ENCODE peak calls at places on chromosomes 5 and 9, in five cellular contexts. A is A549, T is HFFc6, Y is fibroblast of lung, R is T-helper 9 cell. L is an unnamed sample.
A peak's percentile ranks its signal among the peaks of the same experiment; 100 is the strongest.

GRCh38 chr5:159886312-159886711 is 30.0 kb upstream of the ADRA1B start:
- DNase-seq in T (no peak), Y (no peak), A (no peak), R (no peak), L (no peak)

GRCh38 chr9:71734953-71735352 is 33.4 kb downstream of the CEMIP2 start:
- DNase-seq in Y (peak; percentile 21), T (no peak), A (no peak), R (no peak), L (peak; percentile 45)

GRCh38 chr9:109181284-109181683 is 14.2 kb upstream of the FRRS1L start:
- DNase-seq in A (no peak), T (no peak), Y (no peak), R (no peak), L (no peak)

GRCh38 chr9:107637421-107638420 is 148.2 kb upstream of the KLF4 start:
- DNase-seq in A (peak; percentile 78), T (peak; percentile 81), Y (peak; percentile 100), R (no peak), L (peak; percentile 95)

GRCh38 chr9:135355466-135356420 is 123.8 kb upstream of the PPP1R26 start:
- DNase-seq in R (no peak), A (no peak), T (no peak), Y (no peak), L (no peak)

GRCh38 chr5:74013222-74013621 is 387.2 kb downstream of the ARHGEF28 start:
- DNase-seq in A (no peak), T (no peak), R (no peak), Y (no peak), L (no peak)

GRCh38 chr5:10591946-10592345 is 28.1 kb downstream of the ANKRD33B start:
- DNase-seq in T (no peak), Y (no peak), R (no peak), A (no peak), L (no peak)

GRCh38 chr9:108996653-108997052 is 16.6 kb downstream of the CTNNAL1 start:
- DNase-seq in A (no peak), R (no peak), Y (no peak), T (no peak), L (peak; percentile 53)

GRCh38 chr5:94577466-94578245 is 40.7 kb downstream of the KIAA0825 start:
- DNase-seq in A (no peak), Y (no peak), T (no peak), R (no peak), L (peak; percentile 3)

L was measured in amniotic epithelial cell.